ENCODE peak calls at places on chromosomes 1 and 21, in eight cellular contexts. C is cardiac fibroblast, E is BJ, S is right lobe of liver, J is GM06990, G is heart right ventricle, L is cardiac muscle cell, M is AG04450. B is an unnamed sample.

GRCh38 chr1:99643021-99643779 is 2.7 kb upstream of the PALMD start:
- DNase-seq in C (peak; percentile 52), J (no peak), S (no peak), M (no peak), E (no peak), G (no peak), L (no peak), B (no peak)

GRCh38 chr21:44711327-44712202 is at the start of gene TSPEAR:
- DNase-seq in J (no peak), M (no peak), C (no peak), G (no peak), L (no peak), S (no peak), E (no peak), B (no peak)

GRCh38 chr1:24878775-24879742 is 51.0 kb downstream of the RUNX3 start:
- DNase-seq in J (no peak), G (no peak), L (peak; percentile 42), S (no peak), M (peak; percentile 8), C (peak; percentile 49), E (peak; percentile 15), B (no peak)

GRCh38 chr21:25809013-25809412 is 74.2 kb downstream of the GABPA start:
- DNase-seq in J (no peak), L (no peak), M (no peak), G (no peak), C (peak; percentile 41), E (no peak), S (no peak), B (no peak)

GRCh38 chr1:110011527-110012041 is 22.8 kb upstream of the STRIP1 start:
- DNase-seq in M (peak; percentile 34), G (no peak), L (peak; percentile 77), C (peak; percentile 72), E (no peak), S (no peak), J (peak; percentile 73), B (peak; percentile 87)

GRCh38 chr1:109299087-109299983 is 7.5 kb downstream of the MYBPHL start:
- DNase-seq in E (peak; percentile 61), C (peak; percentile 89), G (peak; percentile 87), L (peak; percentile 94), S (no peak), M (peak; percentile 90), J (no peak), B (no peak)

GRCh38 chr1:26321315-26322041 is 3.7 kb downstream of the CD52 start:
- DNase-seq in G (peak; percentile 93), L (peak; percentile 86), M (peak; percentile 52), J (peak; percentile 74), S (peak; percentile 89), E (peak; percentile 21), C (peak; percentile 89), B (no peak)

GRCh38 chr1:103160281-103160680 is 52.0 kb upstream of the COL11A1 start:
- DNase-seq in G (no peak), C (no peak), J (no peak), L (no peak), M (no peak), E (no peak), S (no peak), B (no peak)

GRCh38 chr1:152108899-152109222 is 6.4 kb downstream of the TCHH start:
- DNase-seq in M (no peak), E (no peak), G (no peak), C (no peak), S (no peak), L (no peak), J (no peak), B (no peak)
- H3K4me3 ChIP-seq in M (no peak overlapping the region), E (no peak overlapping the region), G (peak overlapping the region; percentile 51), C (no peak overlapping the region), S (no peak overlapping the region), L (no peak overlapping the region), J (no peak overlapping the region), B (no peak overlapping the region)

GRCh38 chr1:183918589-183918988 is 113.7 kb downstream of the RGL1 start:
- DNase-seq in E (no peak), M (no peak), C (no peak), J (no peak), L (no peak), S (no peak), G (no peak), B (no peak)

GRCh38 chr1:183925947-183926346 is 111.6 kb downstream of the COLGALT2 start:
- DNase-seq in G (no peak), S (no peak), J (no peak), C (no peak), L (no peak), E (no peak), M (no peak), B (no peak)

GRCh38 chr1:183920651-183921050 is 115.7 kb downstream of the RGL1 start:
- DNase-seq in J (no peak), E (no peak), S (no peak), G (no peak), M (no peak), L (no peak), C (no peak), B (no peak)

GRCh38 chr1:183926978-183927377 is 110.5 kb downstream of the COLGALT2 start:
- DNase-seq in M (no peak), L (peak; percentile 85), S (no peak), C (peak; percentile 69), G (no peak), J (no peak), E (no peak), B (no peak)

GRCh38 chr1:183922197-183922596 is 115.3 kb downstream of the COLGALT2 start:
- DNase-seq in J (no peak), S (no peak), M (no peak), C (no peak), E (no peak), G (no peak), L (no peak), B (no peak)
- TF ChIP-seq CTCF in J (peak; percentile 16), S (no peak), M (peak; percentile 9), C (peak; percentile 16), E (peak; percentile 11), G (peak; percentile 17), L (no peak), B (peak; percentile 32)

DNA sequence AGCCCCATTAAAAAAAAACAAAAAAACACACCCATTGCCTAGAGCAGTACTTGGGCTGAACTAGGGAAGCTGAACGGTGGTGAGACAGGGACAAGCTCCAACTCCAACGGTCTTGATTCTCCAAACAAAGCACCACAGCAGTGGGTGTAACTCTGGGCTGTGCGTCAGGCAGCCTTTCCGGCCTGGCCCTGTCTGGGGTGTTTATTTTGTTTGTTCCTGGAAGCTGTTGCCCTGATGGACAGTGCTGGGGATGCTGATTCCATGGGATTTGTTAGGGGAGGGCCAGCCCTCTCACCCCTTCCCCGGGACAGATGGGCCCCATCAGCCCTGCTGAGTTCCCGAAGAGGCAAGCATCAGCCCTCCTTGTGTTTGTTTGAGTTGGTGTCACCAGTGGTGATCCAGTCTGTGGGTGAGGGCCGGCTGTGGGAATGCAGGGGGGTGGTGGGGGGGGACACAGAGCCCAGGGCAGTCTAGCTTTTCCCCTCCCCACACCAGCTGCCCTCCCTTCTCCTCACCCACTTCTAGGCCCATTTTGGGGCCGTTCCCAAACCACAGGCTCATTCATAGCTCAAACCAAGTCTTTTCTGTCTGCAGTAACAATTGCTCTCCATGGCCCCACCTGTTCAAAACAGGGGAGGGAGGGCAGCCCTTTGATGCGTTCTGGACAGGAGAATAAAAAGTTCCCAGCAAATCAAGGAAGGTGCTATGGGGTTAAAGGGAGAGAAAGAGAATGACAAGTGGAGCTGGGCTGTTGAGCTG is 4.5 kb downstream of the WNT2B start:
- DNase-seq in L (peak; percentile 67), C (peak; percentile 60), S (no peak), G (peak; percentile 42), E (no peak), M (peak; percentile 73), J (no peak), B (no peak)
- H3K4me3 ChIP-seq in L (no peak overlapping the region), C (no peak overlapping the region), S (no peak overlapping the region), G (no peak overlapping the region), E (no peak overlapping the region), M (no peak overlapping the region), J (no peak overlapping the region), B (no peak overlapping the region)

GRCh38 chr1:246279402-246279801 is 227.7 kb downstream of the SMYD3 start:
- DNase-seq in C (no peak), M (no peak), S (no peak), G (no peak), L (no peak), J (no peak), E (no peak), B (no peak)

GRCh38 chr1:246281639-246282038 is 225.4 kb downstream of the SMYD3 start:
- DNase-seq in S (no peak), C (no peak), E (no peak), M (no peak), L (no peak), J (no peak), G (no peak), B (no peak)

GRCh38 chr1:246284021-246284420 is 223.1 kb downstream of the SMYD3 start:
- DNase-seq in G (no peak), J (no peak), C (no peak), S (no peak), M (peak; percentile 49), L (peak; percentile 25), E (peak; percentile 37), B (no peak)

GRCh38 chr1:246281195-246281594 is 225.9 kb downstream of the SMYD3 start:
- DNase-seq in G (no peak), J (no peak), L (no peak), M (no peak), C (no peak), S (no peak), E (no peak), B (no peak)

DNA sequence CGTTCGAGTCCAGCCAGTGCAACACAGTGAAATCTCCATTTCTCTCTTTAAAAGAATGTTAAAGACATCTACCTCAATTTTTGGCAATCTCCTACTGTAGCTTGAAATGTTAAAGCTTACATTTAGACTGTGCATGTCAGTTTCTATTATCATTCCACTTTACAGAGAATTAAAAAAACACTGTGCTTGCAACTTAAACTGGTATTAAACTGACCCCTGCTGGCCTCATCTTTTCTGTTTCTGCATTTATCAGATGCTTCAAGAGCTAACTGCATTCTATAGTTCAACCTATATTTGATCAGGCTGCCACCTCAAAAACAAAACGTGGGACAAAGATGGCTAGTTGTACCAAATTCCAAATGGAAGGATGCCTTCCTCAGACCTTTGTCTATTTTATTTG is 226.5 kb downstream of the SMYD3 start:
- DNase-seq in L (peak; percentile 61), G (no peak), M (no peak), J (no peak), E (no peak), C (peak; percentile 62), S (no peak), B (no peak)
- TF ChIP-seq CTCF in L (peak; percentile 32), G (no peak), M (peak; percentile 50), J (peak; percentile 28), E (peak; percentile 24), C (peak; percentile 14), S (peak; percentile 10), B (no peak)

DNA sequence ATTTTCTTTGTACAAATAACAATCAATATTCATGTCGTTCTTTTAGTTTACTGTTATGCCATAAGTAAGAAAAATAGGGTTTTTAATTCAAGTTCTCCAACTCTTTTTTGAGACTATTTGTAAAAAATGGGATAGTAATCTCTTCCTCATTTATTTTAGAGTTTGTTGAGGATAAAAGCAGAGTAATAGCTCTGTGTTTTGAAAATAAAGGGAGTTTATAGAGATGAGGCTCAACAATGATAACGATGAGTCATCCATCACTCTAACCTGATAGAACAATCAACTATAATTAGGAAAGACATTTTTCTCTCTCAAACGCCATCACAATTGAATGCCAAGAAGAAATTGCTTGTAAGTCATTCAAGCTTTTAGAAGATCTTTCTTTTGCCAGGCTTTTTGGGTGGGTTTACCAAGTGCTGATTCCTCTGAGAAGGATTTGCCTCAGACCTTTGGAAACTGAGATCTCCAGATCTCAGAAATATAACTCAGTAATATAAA is 553 bp downstream of the CD84 start:
- DNase-seq in J (no peak), S (no peak), M (no peak), G (no peak), L (no peak), E (no peak), C (no peak), B (no peak)
- H3K4me3 ChIP-seq in J (peak overlapping the region; percentile 56), S (peak overlapping the region; percentile 2), M (no peak overlapping the region), G (peak overlapping the region; percentile 36), L (no peak overlapping the region), E (no peak overlapping the region), C (no peak overlapping the region), B (peak overlapping the region; percentile 25)

GRCh38 chr1:119582801-119583200 is 65.3 kb downstream of the ZNF697 start:
- DNase-seq in C (peak; percentile 79), S (peak; percentile 65), G (peak; percentile 43), E (no peak), J (no peak), M (peak; percentile 13), L (peak; percentile 83), B (no peak)
- TF ChIP-seq CTCF in C (peak; percentile 73), S (peak; percentile 50), G (peak; percentile 56), E (peak; percentile 72), J (peak; percentile 61), M (peak; percentile 63), L (peak; percentile 69), B (peak; percentile 51)

B was measured in GM12864.